ENCODE peak calls at places on chromosomes 2 and 18, in ten cellular contexts. U is upper lobe of right lung; N is suprapubic skin; L is heart left ventricle; F is OCI-LY7; Z is GM23248; H is AG04450; T is CD8-positive, alpha-beta T cell; E is HCT116; Y is lower lobe of right lung. Q is an unnamed sample.

GRCh38 chr2:240597054-240597418 is 10.5 kb downstream of the CAPN10 start:
- DNase-seq in Z (no peak), T (no peak), N (peak; percentile 66), U (peak; percentile 61), Y (peak; percentile 39), F (no peak), E (no peak), H (no peak), L (no peak), Q (no peak)

GRCh38 chr2:66531156-66531555 is 96.2 kb downstream of the MEIS1 start:
- DNase-seq in N (no peak), F (no peak), L (no peak), H (no peak), E (no peak), Y (no peak), U (no peak), Z (no peak), T (no peak), Q (no peak)

GRCh38 chr18:78986018-78986481 is 6.4 kb downstream of the SALL3 start:
- DNase-seq in L (no peak), Y (no peak), Z (peak; percentile 36), U (no peak), H (no peak), F (peak; percentile 14), N (no peak), E (peak; percentile 10), T (no peak), Q (no peak)

GRCh38 chr2:72148975-72149555 is 1.4 kb upstream of the CYP26B1 start:
- DNase-seq in Y (no peak), F (no peak), H (no peak), T (no peak), N (no peak), E (no peak), Z (peak; percentile 69), L (peak; percentile 32), U (peak; percentile 70), Q (no peak)

GRCh38 chr2:186309901-186310300 is 176.2 kb upstream of the ZC3H15 start:
- DNase-seq in T (no peak), H (no peak), N (no peak), L (peak; percentile 6), U (no peak), Y (no peak), E (no peak), F (no peak), Z (no peak), Q (no peak)

GRCh38 chr2:197183355-197183754 is 127.2 kb downstream of the ANKRD44 start:
- DNase-seq in Y (no peak), F (no peak), E (no peak), T (no peak), H (no peak), U (no peak), N (no peak), Z (peak; percentile 34), L (no peak), Q (no peak)

GRCh38 chr18:3693385-3693784 is 243.4 kb downstream of the TGIF1 start:
- DNase-seq in T (no peak), Z (no peak), N (no peak), H (no peak), F (no peak), L (no peak), U (no peak), E (no peak), Y (no peak), Q (no peak)

GRCh38 chr18:77164762-77165485 is 32.3 kb upstream of the MBP start:
- DNase-seq in F (no peak), Y (no peak), L (no peak), E (no peak), T (peak; percentile 21), U (no peak), H (no peak), N (no peak), Z (no peak), Q (no peak)

DNA sequence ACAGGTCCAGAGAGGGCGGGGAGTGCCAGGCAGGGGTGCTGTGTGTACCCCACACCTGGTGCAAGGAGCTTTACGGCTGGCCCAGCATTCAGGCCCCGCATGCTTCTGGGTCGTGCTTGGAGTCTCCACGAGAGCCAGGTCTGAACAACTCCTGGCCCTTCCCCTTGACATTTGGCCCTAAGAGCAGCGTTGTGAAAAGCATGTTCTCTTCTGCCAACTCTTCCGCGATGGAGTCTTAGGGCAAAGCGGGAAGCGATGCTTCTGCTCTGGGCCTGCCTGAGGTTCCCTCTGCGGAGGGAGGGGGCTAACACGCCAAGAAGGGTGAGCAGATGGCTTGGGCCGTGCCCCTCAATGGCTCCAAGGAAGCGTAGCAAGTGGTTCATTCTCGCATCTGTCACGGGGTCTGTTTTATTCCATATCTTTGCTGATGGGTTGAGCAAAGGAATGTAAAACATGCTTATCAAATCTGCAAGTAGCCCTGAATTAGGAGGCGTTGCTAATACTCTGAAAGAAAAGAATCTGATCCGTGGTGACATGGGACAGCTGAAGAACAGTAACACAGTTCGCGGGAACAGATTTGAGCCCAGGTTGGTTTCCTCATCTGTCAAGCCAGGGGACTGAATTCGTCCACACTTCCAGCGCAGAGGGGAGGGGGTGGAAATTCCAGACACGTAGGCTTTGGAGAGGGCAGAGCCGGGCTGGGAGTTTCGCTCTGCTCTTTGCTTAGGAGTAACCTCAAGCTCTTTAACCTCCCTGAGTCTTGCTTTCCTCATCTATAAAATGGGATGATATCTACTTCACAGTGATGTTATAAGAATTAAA is 38.0 kb downstream of the DNMT3A start:
- DNase-seq in T (no peak), E (no peak), F (no peak), Y (no peak), U (no peak), N (no peak), L (no peak), Z (no peak), H (no peak), Q (no peak)
- H3K27ac ChIP-seq in T (no peak overlapping the region), E (no peak overlapping the region), F (no peak overlapping the region), Y (no peak overlapping the region), U (no peak overlapping the region), N (no peak overlapping the region), L (no peak overlapping the region), Z (no peak overlapping the region), H (no peak overlapping the region), Q (no peak overlapping the region)

GRCh38 chr2:207836526-207837133 is 66.9 kb upstream of the FZD5 start:
- DNase-seq in Z (no peak), F (no peak), N (no peak), Y (no peak), H (no peak), U (no peak), E (no peak), T (no peak), L (peak; percentile 45), Q (no peak)

GRCh38 chr2:207831569-207832248 is 62.0 kb upstream of the FZD5 start:
- DNase-seq in T (no peak), F (no peak), E (no peak), N (peak; percentile 38), Z (no peak), U (no peak), H (no peak), Y (no peak), L (no peak), Q (no peak)

GRCh38 chr2:207830778-207831549 is 61.3 kb upstream of the FZD5 start:
- DNase-seq in H (no peak), Y (no peak), T (no peak), U (no peak), E (no peak), L (no peak), F (no peak), N (peak; percentile 6), Z (no peak), Q (no peak)

GRCh38 chr2:207835805-207836204 is 66.1 kb upstream of the FZD5 start:
- DNase-seq in Y (no peak), T (no peak), L (no peak), N (no peak), E (no peak), H (no peak), U (no peak), F (no peak), Z (no peak), Q (no peak)

GRCh38 chr2:207833265-207833751 is 63.6 kb upstream of the FZD5 start:
- DNase-seq in Z (peak; percentile 21), U (no peak), E (no peak), H (no peak), N (no peak), T (no peak), L (no peak), F (no peak), Y (no peak), Q (no peak)
- H3K27ac ChIP-seq in Z (no peak overlapping the region), U (no peak overlapping the region), E (no peak overlapping the region), H (no peak overlapping the region), N (no peak overlapping the region), T (no peak overlapping the region), L (no peak overlapping the region), F (no peak overlapping the region), Y (no peak overlapping the region), Q (no peak overlapping the region)

DNA sequence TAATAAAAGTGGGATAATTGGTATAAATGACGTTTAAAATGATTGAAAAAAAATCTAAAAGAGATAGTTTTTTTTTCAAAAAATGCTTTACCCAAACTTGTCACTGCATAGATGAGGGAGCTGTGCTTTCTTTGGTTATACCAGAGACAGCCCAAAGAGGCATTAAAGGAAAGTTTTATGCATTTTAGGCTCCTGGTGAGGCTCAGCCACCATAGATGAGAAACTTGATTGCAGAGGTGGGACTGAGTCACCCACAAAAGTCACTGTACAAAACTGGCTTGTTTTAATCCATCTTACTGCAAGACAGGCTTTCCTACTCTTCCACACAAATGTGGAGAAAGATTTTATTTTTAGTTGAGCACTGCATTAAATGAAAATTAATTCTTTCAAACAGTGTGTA is 2.4 kb downstream of the SMYD1 start:
- DNase-seq in T (no peak), L (no peak), N (no peak), F (no peak), E (no peak), Z (no peak), H (no peak), U (no peak), Y (no peak), Q (no peak)
- H3K27ac ChIP-seq in T (no peak overlapping the region), L (no peak overlapping the region), N (no peak overlapping the region), F (no peak overlapping the region), E (no peak overlapping the region), Z (no peak overlapping the region), H (no peak overlapping the region), U (no peak overlapping the region), Y (no peak overlapping the region), Q (no peak overlapping the region)

GRCh38 chr2:170155723-170156253 is 22.2 kb upstream of the MYO3B start:
- DNase-seq in L (no peak), N (no peak), F (no peak), E (no peak), Z (peak; percentile 39), H (no peak), U (no peak), T (no peak), Y (no peak), Q (no peak)

GRCh38 chr2:170157025-170157684 is 20.8 kb upstream of the MYO3B start:
- DNase-seq in E (no peak), F (no peak), H (peak; percentile 53), L (no peak), N (no peak), Y (no peak), Z (peak; percentile 31), T (no peak), U (no peak), Q (no peak)

GRCh38 chr2:170156592-170156991 is 21.4 kb upstream of the MYO3B start:
- DNase-seq in N (no peak), H (no peak), Y (no peak), U (no peak), T (no peak), L (no peak), E (no peak), F (no peak), Z (no peak), Q (no peak)

GRCh38 chr2:170152421-170152820 is 25.5 kb upstream of the MYO3B start:
- DNase-seq in Y (no peak), L (no peak), F (no peak), H (no peak), U (no peak), Z (no peak), T (no peak), E (no peak), N (no peak), Q (no peak)

DNA sequence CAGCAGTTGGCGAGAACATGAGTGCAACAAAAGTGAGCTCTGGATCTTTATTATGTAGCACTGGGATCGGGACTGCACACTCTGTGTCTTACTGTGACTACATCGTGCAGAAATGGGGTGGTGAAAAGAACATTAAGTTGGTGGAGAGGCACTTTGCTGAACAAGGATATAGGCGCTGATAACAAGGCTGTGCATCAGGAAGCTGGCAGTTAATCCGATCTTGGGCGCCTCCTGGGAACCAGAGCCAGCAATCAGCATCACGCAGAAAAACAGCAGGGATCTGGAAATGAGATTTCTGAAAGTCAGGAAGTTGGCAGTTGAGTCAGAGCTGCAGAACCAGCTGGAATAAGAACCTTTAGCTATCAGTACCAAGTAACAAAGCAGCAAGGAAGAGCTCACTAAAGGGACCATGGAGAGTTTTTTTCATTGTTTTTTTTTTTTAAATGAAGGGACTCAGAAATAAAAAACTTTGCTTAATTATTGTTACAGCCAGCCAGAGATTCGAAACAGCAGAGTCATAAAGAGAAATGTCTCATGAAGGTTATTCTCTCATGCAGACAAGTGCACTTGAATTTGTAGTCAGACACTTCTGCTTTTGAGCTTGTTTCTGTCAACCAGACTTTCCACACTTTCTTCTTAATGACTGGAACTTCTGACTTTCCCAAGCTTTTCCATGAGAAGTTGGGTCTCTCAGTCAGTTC is 22.8 kb upstream of the MYO3B start:
- DNase-seq in Z (peak; percentile 60), N (no peak), U (no peak), H (no peak), L (no peak), E (no peak), Y (no peak), F (no peak), T (no peak), Q (no peak)
- H3K27ac ChIP-seq in Z (no peak overlapping the region), N (no peak overlapping the region), U (no peak overlapping the region), H (no peak overlapping the region), L (no peak overlapping the region), E (no peak overlapping the region), Y (no peak overlapping the region), F (no peak overlapping the region), T (no peak overlapping the region), Q (no peak overlapping the region)